ENCODE peak calls at places on chromosomes 3 and 15, in six cellular contexts. R is right lobe of liver, P is PC-3, W is HFF-Myc, A is foreskin keratinocyte, G is gastrocnemius medialis. U is an unnamed sample.

GRCh38 chr15:85587707-85588441 is 206.9 kb downstream of the KLHL25 start:
- DNase-seq in R (no peak), P (peak), W (peak), A (peak), G (no peak), U (no peak)

GRCh38 chr3:151864423-151865101 is 8.9 kb upstream of the SUCNR1 start:
- DNase-seq in R (no peak), P (peak), W (peak), A (peak), G (no peak), U (no peak)

GRCh38 chr3:141680620-141681389 is 57.3 kb upstream of the RNF7 start:
- DNase-seq in R (no peak), P (peak), W (no peak), A (peak), G (no peak), U (no peak)

GRCh38 chr3:5510300-5510699 is 322.8 kb downstream of the EDEM1 start:
- DNase-seq in R (no peak), P (no peak), W (no peak), A (no peak), G (no peak), U (no peak)

GRCh38 chr15:75849167-75849566 is 5.9 kb downstream of the UBE2Q2 start:
- DNase-seq in R (no peak), P (no peak), W (no peak), A (no peak), G (no peak), U (no peak)

GRCh38 chr15:91336691-91337090 is 236.6 kb downstream of the SV2B start:
- DNase-seq in R (no peak), P (no peak), W (no peak), A (no peak), G (no peak), U (no peak)

GRCh38 chr15:79923068-79923514 is 26.3 kb upstream of the MTHFS start:
- DNase-seq in R (peak), P (peak), W (no peak), A (peak), G (peak), U (peak)

GRCh38 chr15:75229191-75230015 is 27.7 kb downstream of the C15orf39 start:
- DNase-seq in R (no peak), P (no peak), W (no peak), A (no peak), G (no peak), U (no peak)

GRCh38 chr3:46820852-46821251 is 42.4 kb downstream of the MYL3 start:
- DNase-seq in R (no peak), P (no peak), W (no peak), A (no peak), G (no peak), U (no peak)

DNA sequence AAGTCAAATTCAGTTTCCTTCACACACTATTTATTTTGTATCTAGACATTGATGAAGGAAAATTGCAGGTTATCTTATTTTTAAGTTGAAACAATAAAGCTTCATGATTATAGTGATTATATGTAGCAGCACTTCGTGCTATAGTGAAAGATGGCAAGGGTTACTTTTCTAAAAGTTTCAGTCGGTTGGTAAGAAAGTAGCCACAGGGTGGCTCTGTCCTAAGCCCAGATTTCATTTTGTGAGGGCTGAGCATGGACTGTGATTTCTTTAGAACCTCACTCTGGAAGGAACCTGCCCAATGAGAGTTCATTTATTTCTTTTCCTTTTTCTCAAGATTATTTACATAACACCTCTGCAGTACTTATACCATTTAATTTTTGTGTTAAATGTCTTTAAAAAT is 66.5 kb downstream of the NME9 start:
- DNase-seq in R (no peak), P (no peak), W (no peak), A (no peak), G (no peak), U (no peak)
- TF ChIP-seq CTCF in R (no peak), P (peak), W (no peak), A (peak), G (peak), U (no peak)

GRCh38 chr3:37693791-37694194 is 167.9 kb upstream of the CTDSPL start:
- DNase-seq in R (no peak), P (no peak), W (no peak), A (no peak), G (no peak), U (no peak)
- TF ChIP-seq CTCF in R (no peak), P (no peak), W (no peak), A (no peak), G (no peak), U (no peak)

DNA sequence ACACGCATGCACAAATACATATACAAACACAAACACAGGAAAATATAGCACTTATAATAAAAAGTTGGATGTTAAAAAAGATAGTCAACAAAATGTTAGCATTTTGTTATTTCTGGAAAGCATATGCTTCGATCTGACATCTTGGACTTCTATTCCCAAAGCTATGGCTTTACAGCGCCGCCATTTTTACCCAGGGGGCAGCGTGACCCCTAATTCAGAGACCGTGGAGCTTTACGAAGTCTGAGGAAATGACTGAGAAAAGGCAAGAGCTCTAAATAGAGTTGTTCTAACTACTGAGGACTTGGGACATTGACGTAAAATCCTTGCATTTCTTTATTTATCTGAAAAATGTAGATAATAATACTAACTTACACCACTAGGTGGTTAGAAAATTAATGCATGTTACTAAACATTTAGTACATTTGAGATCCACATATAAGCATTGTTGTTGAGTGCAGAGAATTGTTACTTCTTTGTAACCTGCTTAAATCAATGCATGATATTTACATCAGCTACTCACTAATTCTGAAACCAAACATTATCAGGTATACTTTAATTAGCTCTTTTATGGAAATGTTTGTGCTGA is 155.4 kb downstream of the TP63 start:
- DNase-seq in R (no peak), P (peak), W (no peak), A (no peak), G (no peak), U (no peak)
- TF ChIP-seq CTCF in R (no peak), P (peak), W (peak), A (peak), G (no peak), U (no peak)

DNA sequence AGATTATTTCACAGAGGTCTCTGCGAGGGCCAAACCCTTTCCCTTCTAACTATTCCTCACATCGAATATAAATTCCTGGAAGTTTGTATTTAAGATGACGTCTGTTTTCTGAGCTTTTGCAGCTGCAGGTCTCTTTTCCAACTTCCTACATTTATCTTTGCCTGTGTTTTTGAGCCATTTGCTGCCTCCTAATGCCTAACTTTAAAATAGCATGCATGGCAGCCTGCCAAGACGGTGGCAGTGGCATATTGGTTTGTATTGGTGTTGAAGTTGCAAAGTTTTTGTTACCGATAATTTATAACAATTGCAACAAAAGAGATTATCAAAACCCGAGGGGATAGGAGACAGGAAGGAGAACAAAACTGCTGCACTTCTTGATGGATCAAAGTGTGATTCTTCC is 187.1 kb upstream of the DNAJC19 start:
- DNase-seq in R (peak), P (peak), W (no peak), A (peak), G (peak), U (peak)
- TF ChIP-seq CTCF in R (peak), P (peak), W (peak), A (peak), G (peak), U (peak)

GRCh38 chr3:157594413-157594812 is 91.2 kb upstream of the VEPH1 start:
- DNase-seq in R (no peak), P (no peak), W (no peak), A (no peak), G (no peak), U (no peak)
- TF ChIP-seq CTCF in R (no peak), P (no peak), W (peak), A (no peak), G (no peak), U (no peak)

GRCh38 chr3:53257465-53257864 is 1.6 kb upstream of the TKT start:
- DNase-seq in R (no peak), P (no peak), W (no peak), A (no peak), G (no peak), U (no peak)
- TF ChIP-seq CTCF in R (no peak), P (no peak), W (no peak), A (no peak), G (no peak), U (no peak)

GRCh38 chr15:45657769-45658545 is 23.1 kb downstream of the SQOR start:
- DNase-seq in R (no peak), P (no peak), W (no peak), A (no peak), G (no peak), U (no peak)

GRCh38 chr15:45662375-45662774 is 27.5 kb downstream of the SQOR start:
- DNase-seq in R (no peak), P (no peak), W (no peak), A (no peak), G (no peak), U (no peak)

GRCh38 chr15:45664451-45664850 is 29.6 kb downstream of the SQOR start:
- DNase-seq in R (no peak), P (no peak), W (no peak), A (no peak), G (no peak), U (no peak)

GRCh38 chr15:45665261-45665660 is 30.4 kb downstream of the SQOR start:
- DNase-seq in R (no peak), P (no peak), W (no peak), A (no peak), G (no peak), U (no peak)

GRCh38 chr15:45660231-45660979 is 25.6 kb downstream of the SQOR start:
- DNase-seq in R (no peak), P (no peak), W (no peak), A (no peak), G (peak), U (peak)
- TF ChIP-seq CTCF in R (no peak), P (no peak), W (no peak), A (peak), G (peak), U (no peak)

DNA sequence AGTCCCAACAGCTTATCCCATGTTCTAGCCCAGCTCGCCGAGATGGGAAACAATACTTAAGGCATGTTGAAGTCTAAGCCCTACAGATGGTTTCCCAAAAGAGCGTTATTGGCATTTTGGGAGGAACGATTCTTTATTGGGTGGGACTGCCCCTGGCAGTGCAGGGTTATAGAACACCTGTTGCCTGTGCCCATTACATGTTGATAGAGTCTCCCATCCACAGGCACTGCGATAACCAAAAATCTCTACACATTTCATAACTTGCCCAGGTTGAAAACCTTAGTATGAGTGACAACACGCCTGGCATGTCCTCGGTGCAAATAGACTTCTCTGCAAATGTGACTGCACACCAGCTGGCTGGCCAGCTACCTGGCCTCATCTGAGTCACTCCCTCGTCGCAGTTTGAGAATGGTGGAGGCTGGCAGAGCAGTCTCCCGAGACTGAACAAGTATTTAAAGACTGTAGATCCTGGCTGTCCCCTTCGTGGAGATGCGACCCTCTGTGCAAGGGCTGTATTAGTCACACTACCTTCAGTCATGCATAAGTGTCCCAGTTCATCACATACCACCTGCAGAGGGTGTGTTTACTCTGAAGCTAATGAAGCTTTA is 18.7 kb downstream of the ZNF80 start:
- DNase-seq in R (no peak), P (no peak), W (no peak), A (no peak), G (no peak), U (no peak)
- TF ChIP-seq CTCF in R (no peak), P (no peak), W (no peak), A (no peak), G (no peak), U (no peak)

GRCh38 chr15:42215854-42216829 is 8.0 kb upstream of the VPS39 start:
- DNase-seq in R (no peak), P (peak), W (no peak), A (no peak), G (no peak), U (no peak)
- TF ChIP-seq CTCF in R (no peak), P (peak), W (no peak), A (no peak), G (no peak), U (no peak)

GRCh38 chr3:104612218-104612617 is 754.5 kb upstream of the ALCAM start:
- DNase-seq in R (no peak), P (no peak), W (no peak), A (no peak), G (no peak), U (no peak)

GRCh38 chr3:104606812-104607211 is 759.9 kb upstream of the ALCAM start:
- DNase-seq in R (no peak), P (no peak), W (no peak), A (no peak), G (no peak), U (no peak)

GRCh38 chr3:104614564-104614963 is 752.1 kb upstream of the ALCAM start:
- DNase-seq in R (no peak), P (no peak), W (no peak), A (no peak), G (no peak), U (no peak)

GRCh38 chr3:104610730-104611652 is 755.7 kb upstream of the ALCAM start:
- DNase-seq in R (no peak), P (peak), W (no peak), A (no peak), G (no peak), U (no peak)
- TF ChIP-seq CTCF in R (no peak), P (peak), W (no peak), A (peak), G (no peak), U (no peak)

U was measured in adrenal gland.